ENCODE peak calls at places on chromosome 20, in nine cellular contexts. O, P, Q, R, Z, L, A, N and G are unnamed samples.

GRCh38 chr20:41447026-41447425 is 80.4 kb upstream of the EMILIN3 start:
- DNase-seq in O (no peak), Q (no peak), A (no peak), N (no peak), P (no peak), R (no peak), Z (no peak), L (no peak), G (no peak)

GRCh38 chr20:56842086-56842485 is 213.0 kb downstream of the TFAP2C start:
- DNase-seq in Q (no peak), A (no peak), L (no peak), R (no peak), Z (no peak), P (no peak), N (no peak), O (no peak), G (no peak)

GRCh38 chr20:24691901-24692351 is 222.5 kb downstream of the SYNDIG1 start:
- DNase-seq in A (no peak), O (no peak), R (no peak), P (peak), Q (no peak), N (no peak), L (no peak), Z (no peak), G (no peak)

GRCh38 chr20:24698706-24699206 is 229.3 kb downstream of the SYNDIG1 start:
- DNase-seq in N (no peak), P (no peak), A (peak), L (no peak), R (no peak), O (no peak), Z (no peak), Q (no peak), G (peak)

GRCh38 chr20:51871943-51872342 is 69.6 kb upstream of the SALL4 start:
- DNase-seq in Z (peak), P (no peak), N (no peak), O (no peak), L (no peak), R (no peak), A (no peak), Q (no peak), G (no peak)

GRCh38 chr20:45311589-45312211 is 3.6 kb upstream of the MATN4 start:
- DNase-seq in O (peak), N (no peak), Q (peak), R (peak), Z (peak), L (no peak), A (no peak), P (peak), G (peak)

GRCh38 chr20:13009682-13010406 is 1.1 kb downstream of the SPTLC3 start:
- DNase-seq in A (peak), R (peak), L (no peak), N (no peak), P (peak), Z (peak), Q (peak), O (no peak), G (peak)

GRCh38 chr20:12237772-12238171 is 320.1 kb downstream of the BTBD3 start:
- DNase-seq in O (peak), R (no peak), L (peak), Q (no peak), Z (no peak), P (peak), A (no peak), N (no peak), G (no peak)

GRCh38 chr20:23629017-23629541 is 8.7 kb downstream of the CST3 start:
- DNase-seq in P (peak), O (no peak), A (peak), N (peak), R (peak), Z (peak), Q (no peak), L (no peak), G (peak)

GRCh38 chr20:47843886-47844567 is 58.7 kb upstream of the SULF2 start:
- DNase-seq in Q (no peak), R (no peak), Z (peak), L (no peak), A (no peak), P (no peak), O (no peak), N (no peak), G (peak)

GRCh38 chr20:17229256-17229655 is 2.4 kb downstream of the PCSK2 start:
- DNase-seq in R (no peak), O (no peak), L (no peak), Q (no peak), N (no peak), P (no peak), A (no peak), Z (no peak), G (no peak)

GRCh38 chr20:38748863-38749153 is 548 bp downstream of the ACTR5 start:
- DNase-seq in R (no peak), O (no peak), A (peak), P (peak), Z (no peak), Q (no peak), N (peak), L (no peak), G (peak)

GRCh38 chr20:33370296-33370695 is 31.0 kb downstream of the CDK5RAP1 start:
- DNase-seq in L (no peak), N (no peak), O (no peak), Z (peak), P (peak), R (no peak), A (no peak), Q (no peak), G (peak)

GRCh38 chr20:8331740-8332412 is 199.8 kb downstream of the PLCB1 start:
- DNase-seq in Z (peak), O (no peak), L (peak), N (no peak), Q (peak), P (no peak), A (peak), R (peak), G (peak)

GRCh38 chr20:33250666-33251065 is 14.9 kb downstream of the BPIFA1 start:
- DNase-seq in P (no peak), Q (no peak), L (no peak), R (no peak), A (no peak), O (no peak), N (no peak), Z (no peak), G (no peak)

GRCh38 chr20:61370841-61371303 is 118.8 kb downstream of the CDH4 start:
- DNase-seq in A (no peak), Q (no peak), R (no peak), O (no peak), N (no peak), Z (no peak), P (no peak), L (peak), G (no peak)

GRCh38 chr20:17518339-17519052 is 12.7 kb downstream of the BFSP1 start:
- DNase-seq in O (no peak), A (no peak), R (no peak), N (no peak), Q (peak), Z (no peak), P (no peak), L (no peak), G (no peak)

GRCh38 chr20:51190783-51191180 is 167.9 kb upstream of the KCNG1 start:
- DNase-seq in L (peak), Z (peak), Q (peak), O (no peak), R (no peak), P (no peak), N (no peak), A (no peak), G (peak)

GRCh38 chr20:62159835-62160234 is 16.3 kb downstream of the SS18L1 start:
- DNase-seq in A (no peak), R (no peak), N (no peak), P (no peak), L (no peak), Z (peak), O (no peak), Q (peak), G (peak)

GRCh38 chr20:58150772-58151171 is 77.7 kb downstream of the ANKRD60 start:
- DNase-seq in Z (peak), R (no peak), P (peak), N (no peak), O (no peak), L (no peak), Q (no peak), A (no peak), G (no peak)

GRCh38 chr20:51861726-51862466 is 59.6 kb upstream of the SALL4 start:
- DNase-seq in L (no peak), A (no peak), P (no peak), R (no peak), Z (no peak), N (no peak), Q (no peak), O (no peak), G (no peak)

GRCh38 chr20:34143951-34144350 is 31.9 kb upstream of the EIF2S2 start:
- DNase-seq in A (no peak), N (no peak), O (no peak), Z (no peak), R (no peak), Q (no peak), L (no peak), P (no peak), G (no peak)

GRCh38 chr20:63230800-63231268 is 4.9 kb upstream of the BIRC7 start:
- DNase-seq in Q (peak), L (no peak), N (no peak), A (no peak), P (peak), Z (peak), R (peak), O (peak), G (peak)

GRCh38 chr20:13649548-13649947 is 10.8 kb upstream of the TASP1 start:
- DNase-seq in A (peak), O (peak), Q (no peak), P (peak), Z (no peak), N (no peak), R (peak), L (no peak), G (no peak)

GRCh38 chr20:5297280-5298004 is 19.3 kb downstream of the PROKR2 start:
- DNase-seq in P (no peak), N (no peak), Q (no peak), O (no peak), A (no peak), R (no peak), Z (no peak), L (no peak), G (no peak)

GRCh38 chr20:58888521-58889333 is 36.2 kb downstream of the GNAS start:
- DNase-seq in L (peak), O (peak), P (peak), Z (peak), R (peak), N (peak), Q (peak), A (peak), G (peak)

GRCh38 chr20:62824476-62825287 is 7.8 kb downstream of the COL9A3 start:
- DNase-seq in O (peak), R (peak), L (no peak), N (peak), Z (peak), P (peak), A (no peak), Q (peak), G (no peak)

GRCh38 chr20:38117635-38118034 is 47.4 kb downstream of the TGM2 start:
- DNase-seq in L (no peak), A (no peak), Q (no peak), Z (peak), O (no peak), N (no peak), P (no peak), R (no peak), G (peak)

GRCh38 chr20:47198254-47198671 is 158.2 kb downstream of the ZMYND8 start:
- DNase-seq in N (no peak), A (no peak), R (no peak), Z (peak), P (no peak), L (no peak), O (no peak), Q (no peak), G (peak)

GRCh38 chr20:58308680-58309527 is 611 bp upstream of the RAB22A start:
- DNase-seq in A (peak), R (peak), N (peak), O (peak), Z (peak), Q (peak), L (peak), P (peak), G (no peak)

GRCh38 chr20:35821807-35822242 is 50.0 kb downstream of the PHF20 start:
- DNase-seq in P (no peak), R (peak), N (no peak), Q (peak), Z (peak), A (no peak), L (no peak), O (no peak), G (peak)

GRCh38 chr20:8454137-8454712 is 322.2 kb downstream of the PLCB1 start:
- DNase-seq in R (peak), N (no peak), P (no peak), Z (peak), Q (peak), A (no peak), O (no peak), L (no peak), G (peak)

GRCh38 chr20:51767867-51768758 is at the start of gene ATP9A:
- DNase-seq in Q (peak), N (no peak), L (no peak), R (peak), P (peak), Z (peak), O (peak), A (no peak), G (no peak)

GRCh38 chr20:40090236-40090635 is 598.8 kb downstream of the MAFB start:
- DNase-seq in Z (peak), L (no peak), R (no peak), O (no peak), Q (no peak), P (no peak), A (no peak), N (no peak), G (peak)

GRCh38 chr20:37534401-37535157 is 6.9 kb upstream of the BLCAP start:
- DNase-seq in O (no peak), N (peak), Z (peak), P (peak), Q (peak), R (peak), A (peak), L (peak), G (peak)